ENCODE peak calls at places on chromosomes 4 and X, in five cellular contexts. M, F, I, B and V are unnamed samples.

GRCh38 chrX:13252726-13253125 is 67.1 kb downstream of the ATXN3L start:
- DNase-seq in M (no peak), F (no peak), I (no peak), B (no peak), V (peak)

GRCh38 chr4:181261279-181261678 is 981.9 kb upstream of the TENM3 start:
- DNase-seq in M (peak), F (no peak), I (no peak), B (peak), V (no peak)

GRCh38 chrX:108148524-108148923 is 56.9 kb downstream of the ATG4A start:
- DNase-seq in M (no peak), F (no peak), I (no peak), B (no peak), V (no peak)

GRCh38 chrX:68186552-68187262 is 246.6 kb downstream of the OPHN1 start:
- DNase-seq in M (peak), F (no peak), I (no peak), B (peak), V (no peak)

GRCh38 chr4:98261291-98262271 is at the start of gene RAP1GDS1:
- DNase-seq in M (peak), F (peak), I (peak), B (peak), V (peak)

GRCh38 chrX:1462596-1463251 is 10.0 kb upstream of the ASMTL start:
- DNase-seq in M (no peak), F (no peak), I (no peak), B (peak), V (peak)

GRCh38 chr4:177717407-177717806 is 275.2 kb upstream of the AGA start:
- DNase-seq in M (no peak), F (no peak), I (no peak), B (no peak), V (no peak)

GRCh38 chr4:26826721-26827120 is 33.9 kb upstream of the STIM2 start:
- DNase-seq in M (peak), F (peak), I (peak), B (peak), V (no peak)

GRCh38 chr4:70746179-70746839 is 24.5 kb downstream of the RUFY3 start:
- DNase-seq in M (no peak), F (no peak), I (no peak), B (peak), V (no peak)

GRCh38 chr4:124940387-124940786 is 227.9 kb upstream of the ANKRD50 start:
- DNase-seq in M (no peak), F (no peak), I (no peak), B (peak), V (no peak)

GRCh38 chr4:4327652-4328121 is 37.6 kb downstream of the ZBTB49 start:
- DNase-seq in M (peak), F (no peak), I (no peak), B (peak), V (peak)

GRCh38 chrX:135625995-135626394 is 87.4 kb upstream of the CT45A1 start:
- DNase-seq in M (peak), F (peak), I (no peak), B (peak), V (no peak)

GRCh38 chr4:42865572-42866189 is 26.8 kb upstream of the GRXCR1 start:
- DNase-seq in M (peak), F (peak), I (peak), B (peak), V (peak)

GRCh38 chrX:153685179-153685536 is 2.6 kb upstream of the SLC6A8 start:
- DNase-seq in M (no peak), F (no peak), I (no peak), B (no peak), V (peak)

GRCh38 chr4:169756971-169757574 is 671 bp downstream of the HPF1 start:
- DNase-seq in M (peak), F (peak), I (no peak), B (no peak), V (no peak)

GRCh38 chr4:38046735-38047487 is 86.7 kb downstream of the PTTG2 start:
- DNase-seq in M (no peak), F (peak), I (no peak), B (peak), V (no peak)

GRCh38 chrX:139881572-139881971 is 51.3 kb downstream of the ATP11C start:
- DNase-seq in M (no peak), F (no peak), I (no peak), B (peak), V (no peak)

GRCh38 chr4:152690706-152691651 is 11.2 kb upstream of the TMEM154 start:
- DNase-seq in M (no peak), F (no peak), I (no peak), B (peak), V (no peak)

GRCh38 chr4:145195167-145195952 is 15.0 kb upstream of the OTUD4 start:
- DNase-seq in M (peak), F (peak), I (no peak), B (no peak), V (no peak)

GRCh38 chr4:72567821-72568620 is 1.0 kb downstream of the ADAMTS3 start:
- DNase-seq in M (peak), F (no peak), I (peak), B (peak), V (peak)

GRCh38 chrX:13372203-13372980 is 52.5 kb upstream of the ATXN3L start:
- DNase-seq in M (no peak), F (no peak), I (no peak), B (peak), V (no peak)

GRCh38 chrX:140710710-140711109 is 1.2 kb downstream of the LINC00632 start:
- DNase-seq in M (no peak), F (no peak), I (no peak), B (no peak), V (no peak)

GRCh38 chrX:115268421-115268820 is 21.1 kb upstream of the LUZP4 start:
- DNase-seq in M (peak), F (peak), I (no peak), B (peak), V (no peak)

GRCh38 chr4:99134586-99134985 is 9.5 kb downstream of the ADH4 start:
- DNase-seq in M (no peak), F (no peak), I (no peak), B (peak), V (no peak)

GRCh38 chr4:84753318-84753972 is 170.5 kb downstream of the CDS1 start:
- DNase-seq in M (peak), F (no peak), I (no peak), B (no peak), V (no peak)

GRCh38 chrX:77276742-77277141 is 170.4 kb upstream of the FGF16 start:
- DNase-seq in M (peak), F (peak), I (no peak), B (no peak), V (no peak)

GRCh38 chrX:15714529-15714928 is 23.5 kb upstream of the CA5B start:
- DNase-seq in M (no peak), F (no peak), I (no peak), B (no peak), V (no peak)
- H3K4me3 ChIP-seq in M (no peak), F (no peak), I (no peak), B (no peak), V (no peak)

GRCh38 chr4:1792158-1792831 is 798 bp upstream of the FGFR3 start:
- DNase-seq in M (no peak), F (no peak), I (no peak), B (no peak), V (no peak)
- H3K4me3 ChIP-seq in M (no peak), F (no peak), I (no peak), B (no peak), V (no peak)

GRCh38 chrX:138710866-138711331 is 618 bp downstream of the FGF13 start:
- DNase-seq in M (no peak), F (no peak), I (no peak), B (no peak), V (no peak)
- H3K4me3 ChIP-seq in M (no peak), F (no peak), I (peak), B (no peak), V (no peak)

GRCh38 chr4:122854444-122854843 is 27.8 kb downstream of the FGF2 start:
- DNase-seq in M (no peak), F (no peak), I (no peak), B (no peak), V (no peak)
- H3K4me3 ChIP-seq in M (no peak), F (no peak), I (no peak), B (no peak), V (no peak)

DNA sequence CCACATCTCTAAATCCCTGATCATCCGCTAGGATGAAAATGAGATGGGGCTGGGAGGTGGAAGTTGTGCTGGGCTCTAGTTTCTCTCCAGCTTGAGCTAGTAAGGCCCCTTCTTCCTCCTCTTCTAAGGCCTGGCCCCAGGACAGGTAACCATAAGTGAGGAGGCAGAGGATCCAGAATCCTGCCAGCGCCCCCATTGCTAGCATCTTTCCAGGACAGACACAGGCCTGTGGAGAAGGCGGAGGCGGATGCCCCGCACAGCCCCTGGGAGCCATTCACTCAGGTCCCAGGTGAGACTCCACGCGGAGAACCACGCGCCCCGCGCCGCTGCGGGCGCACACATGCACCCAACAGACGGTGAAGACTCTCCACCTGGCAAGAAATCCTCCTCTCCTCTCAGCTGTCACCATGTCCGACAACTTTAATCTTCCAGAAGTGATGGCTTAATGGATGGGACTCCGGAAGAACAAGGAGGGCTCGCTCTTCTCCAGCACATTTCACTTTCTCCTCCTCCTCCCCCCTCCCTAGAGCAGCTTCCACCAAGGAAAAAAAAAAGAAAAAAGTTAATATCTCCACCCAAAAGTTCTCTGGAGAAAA is 788 bp downstream of the ARSJ start:
- DNase-seq in M (no peak), F (no peak), I (no peak), B (no peak), V (peak)
- H3K4me3 ChIP-seq in M (no peak), F (no peak), I (peak), B (peak), V (peak)

DNA sequence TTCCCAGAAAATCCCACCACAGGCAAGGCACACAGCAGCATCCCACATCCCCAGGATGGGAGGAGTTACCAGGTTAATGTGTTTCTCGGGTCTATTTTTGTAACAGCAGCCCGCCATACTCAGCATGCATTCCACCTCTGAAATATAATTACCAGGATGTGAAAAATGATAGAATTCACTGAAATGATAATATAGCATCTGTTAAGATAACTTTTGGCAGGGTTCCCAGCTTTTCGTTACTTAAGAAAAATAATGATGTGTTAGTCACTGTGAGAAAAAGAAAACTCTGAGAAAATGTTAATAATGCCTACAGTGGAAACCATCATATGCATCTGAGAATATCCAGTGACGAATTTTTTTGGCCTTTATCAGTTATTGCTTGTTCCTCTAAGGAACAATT is 87.0 kb downstream of the VCX2 start:
- DNase-seq in M (no peak), F (no peak), I (no peak), B (peak), V (no peak)
- H3K4me3 ChIP-seq in M (no peak), F (no peak), I (no peak), B (no peak), V (no peak)